ENCODE peak calls at places on chromosome X, in nine cellular contexts. W is choroid plexus epithelial cell; C is breast epithelium; J is stimulated activated naive B cell treated with anti-CD40 and anti-IgM and Interleukin-4, amounts not matched to agents 10 μg/mL and 1 μg/mL and 100 μg/mL, for 72 hours; D is uterus; V is psoas muscle; H is stimulated activated naive CD4-positive, alpha-beta T cell treated with Interleukin-2 at 50 U/mL for 16 hours; F is T-cell; Y is posterior cingulate gyrus. N is an unnamed sample.

GRCh38 chrX:141632124-141632523 is 42.6 kb downstream of the SPANXA2 start:
- DNase-seq in W (no peak), C (no peak), J (no peak), D (no peak), V (no peak), H (no peak), F (no peak), Y (no peak), N (no peak)

GRCh38 chrX:67114635-67115034 is 429.2 kb upstream of the AR start:
- DNase-seq in W (no peak), C (no peak), J (no peak), D (no peak), V (no peak), H (no peak), F (no peak), Y (no peak), N (no peak)

GRCh38 chrX:68945603-68946228 is 116.9 kb downstream of the EFNB1 start:
- DNase-seq in W (peak; percentile 70), C (no peak), J (no peak), D (no peak), V (no peak), H (no peak), F (no peak), Y (no peak), N (no peak)

GRCh38 chrX:11143931-11144678 is 33.0 kb downstream of the HCCS start:
- DNase-seq in W (peak; percentile 87), C (peak; percentile 22), J (peak; percentile 47), D (peak; percentile 29), V (peak; percentile 51), H (peak; percentile 10), F (peak; percentile 25), Y (no peak), N (peak; percentile 45)

GRCh38 chrX:13734278-13735172 is at the start of the genes OFD1 and TRAPPC2:
- DNase-seq in W (peak; percentile 95), C (peak; percentile 94), J (peak; percentile 96), D (peak; percentile 95), V (peak; percentile 95), H (peak; percentile 87), F (peak; percentile 85), Y (peak; percentile 98), N (peak; percentile 89)

GRCh38 chrX:49844622-49845021 is 15.5 kb downstream of the PAGE4 start:
- DNase-seq in W (no peak), C (no peak), J (no peak), D (no peak), V (no peak), H (no peak), F (no peak), Y (peak; percentile 91), N (no peak)

GRCh38 chrX:45952030-45952429 is 593.2 kb downstream of the ZNF674 start:
- DNase-seq in W (no peak), C (no peak), J (no peak), D (no peak), V (no peak), H (no peak), F (no peak), Y (no peak), N (no peak)

GRCh38 chrX:44314259-44314734 is 29.2 kb downstream of the EFHC2 start:
- DNase-seq in W (peak; percentile 44), C (no peak), J (peak; percentile 6), D (no peak), V (peak; percentile 52), H (no peak), F (no peak), Y (no peak), N (no peak)

GRCh38 chrX:57286507-57287251 is at the start of gene FAAH2:
- DNase-seq in W (no peak), C (peak; percentile 73), J (no peak), D (no peak), V (peak; percentile 21), H (peak; percentile 58), F (peak; percentile 68), Y (no peak), N (peak; percentile 58)

GRCh38 chrX:114210879-114211278 is 373.0 kb upstream of the HTR2C start:
- DNase-seq in W (no peak), C (no peak), J (no peak), D (no peak), V (no peak), H (no peak), F (no peak), Y (no peak), N (no peak)

GRCh38 chrX:107574054-107574683 is 54.1 kb upstream of the PRPS1 start:
- DNase-seq in W (peak; percentile 68), C (no peak), J (no peak), D (no peak), V (no peak), H (no peak), F (no peak), Y (no peak), N (no peak)

GRCh38 chrX:70219938-70220764 is 14.3 kb upstream of the AWAT1 start:
- DNase-seq in W (peak; percentile 1), C (no peak), J (no peak), D (no peak), V (no peak), H (no peak), F (no peak), Y (no peak), N (no peak)

GRCh38 chrX:103941201-103941975 is 21.0 kb upstream of the TMSB15B start:
- DNase-seq in W (peak; percentile 65), C (no peak), J (no peak), D (no peak), V (no peak), H (no peak), F (no peak), Y (no peak), N (no peak)

GRCh38 chrX:57267308-57267707 is 19.2 kb upstream of the FAAH2 start:
- DNase-seq in W (no peak), C (no peak), J (no peak), D (no peak), V (peak; percentile 42), H (no peak), F (no peak), Y (no peak), N (no peak)

GRCh38 chrX:118521435-118521834 is 25.8 kb downstream of the DOCK11 start:
- DNase-seq in W (peak; percentile 77), C (no peak), J (no peak), D (no peak), V (no peak), H (no peak), F (no peak), Y (no peak), N (no peak)

GRCh38 chrX:43961699-43962098 is 11.5 kb downstream of the NDP start:
- DNase-seq in W (no peak), C (no peak), J (no peak), D (no peak), V (no peak), H (no peak), F (no peak), Y (no peak), N (no peak)

GRCh38 chrX:40877869-40878268 is 142.5 kb upstream of the MED14 start:
- DNase-seq in W (peak; percentile 58), C (no peak), J (no peak), D (no peak), V (no peak), H (no peak), F (no peak), Y (no peak), N (peak; percentile 19)

GRCh38 chrX:69073241-69073640 is 92.0 kb downstream of the PJA1 start:
- DNase-seq in W (no peak), C (no peak), J (no peak), D (no peak), V (no peak), H (no peak), F (no peak), Y (peak; percentile 15), N (no peak)

GRCh38 chrX:154036513-154036912 is 16.8 kb upstream of the IRAK1 start:
- DNase-seq in W (no peak), C (no peak), J (no peak), D (no peak), V (no peak), H (no peak), F (no peak), Y (no peak), N (no peak)

GRCh38 chrX:43845776-43846175 is 36.5 kb downstream of the MAOB start:
- DNase-seq in W (no peak), C (no peak), J (no peak), D (no peak), V (no peak), H (no peak), F (no peak), Y (no peak), N (no peak)

GRCh38 chrX:7117587-7117986 is 29.9 kb upstream of the STS start:
- DNase-seq in W (no peak), C (no peak), J (no peak), D (no peak), V (no peak), H (no peak), F (no peak), Y (no peak), N (no peak)

GRCh38 chrX:22021721-22022120 is 10.4 kb upstream of the PHEX start:
- DNase-seq in W (no peak), C (no peak), J (no peak), D (no peak), V (no peak), H (no peak), F (no peak), Y (no peak), N (no peak)

GRCh38 chrX:3550160-3550765 is 163.2 kb downstream of the PRKX start:
- DNase-seq in W (peak; percentile 24), C (no peak), J (no peak), D (no peak), V (no peak), H (no peak), F (no peak), Y (no peak), N (no peak)

GRCh38 chrX:42602136-42602535 is 175.8 kb downstream of the PPP1R2C start:
- DNase-seq in W (peak; percentile 14), C (no peak), J (no peak), D (no peak), V (no peak), H (no peak), F (no peak), Y (no peak), N (no peak)

GRCh38 chrX:19611636-19612376 is 96.5 kb upstream of the MAP3K15 start:
- DNase-seq in W (no peak), C (no peak), J (no peak), D (no peak), V (no peak), H (no peak), F (no peak), Y (no peak), N (no peak)

GRCh38 chrX:15737188-15737956 is 698 bp upstream of the CA5B start:
- DNase-seq in W (no peak), C (no peak), J (no peak), D (no peak), V (no peak), H (no peak), F (no peak), Y (no peak), N (no peak)

GRCh38 chrX:41895826-41896225 is 27.5 kb downstream of the CASK start:
- DNase-seq in W (no peak), C (no peak), J (no peak), D (no peak), V (no peak), H (no peak), F (no peak), Y (no peak), N (no peak)

GRCh38 chrX:30065226-30065625 is 150.1 kb upstream of the MAGEB2 start:
- DNase-seq in W (peak; percentile 65), C (no peak), J (no peak), D (no peak), V (no peak), H (no peak), F (no peak), Y (no peak), N (no peak)

GRCh38 chrX:38225093-38225492 is 4.4 kb upstream of the SRPX start:
- DNase-seq in W (peak; percentile 42), C (no peak), J (no peak), D (no peak), V (no peak), H (no peak), F (no peak), Y (no peak), N (no peak)

GRCh38 chrX:10356979-10357378 is 200.2 kb downstream of the CLCN4 start:
- DNase-seq in W (no peak), C (no peak), J (no peak), D (no peak), V (no peak), H (no peak), F (no peak), Y (no peak), N (no peak)

GRCh38 chrX:152038798-152039197 is 64.3 kb upstream of the GABRE start:
- DNase-seq in W (no peak), C (no peak), J (no peak), D (no peak), V (no peak), H (no peak), F (no peak), Y (no peak), N (no peak)